ENCODE peak calls at places on chromosomes 6 and 20, in six cellular contexts. One of them, this sample, is unnamed.

GRCh38 chr20:11457476-11457875 is 460.2 kb upstream of the BTBD3 start:
- DNase-seq in HCT116: no peak
- DNase-seq in GM13976: no peak
- DNase-seq in endothelial cell: no peak
- DNase-seq in astrocyte of the spinal cord: peak; percentile 48
- DNase-seq in prostate gland: no peak
- DNase-seq in this sample: no peak

GRCh38 chr20:63792866-63793265 is 38.2 kb downstream of the ZBTB46 start:
- DNase-seq in HCT116: no peak
- DNase-seq in GM13976: no peak
- DNase-seq in endothelial cell: no peak
- DNase-seq in astrocyte of the spinal cord: no peak
- DNase-seq in prostate gland: no peak
- DNase-seq in this sample: no peak

GRCh38 chr6:166560222-166560621 is 26.3 kb downstream of the RAMACL start:
- DNase-seq in HCT116: no peak
- DNase-seq in GM13976: no peak
- DNase-seq in endothelial cell: no peak
- DNase-seq in astrocyte of the spinal cord: no peak
- DNase-seq in prostate gland: no peak
- DNase-seq in this sample: no peak

GRCh38 chr6:32166411-32167061 is 2.1 kb downstream of the EGFL8 start:
- DNase-seq in HCT116: no peak
- DNase-seq in GM13976: peak; percentile 31
- DNase-seq in endothelial cell: no peak
- DNase-seq in astrocyte of the spinal cord: no peak
- DNase-seq in prostate gland: no peak
- DNase-seq in this sample: no peak

GRCh38 chr6:139080255-139080920 is 51.8 kb downstream of the ABRACL start:
- DNase-seq in HCT116: no peak
- DNase-seq in GM13976: no peak
- DNase-seq in endothelial cell: no peak
- DNase-seq in astrocyte of the spinal cord: peak; percentile 22
- DNase-seq in prostate gland: no peak
- DNase-seq in this sample: no peak

GRCh38 chr6:47126647-47127339 is 84.7 kb upstream of the ADGRF1 start:
- DNase-seq in HCT116: no peak
- DNase-seq in GM13976: no peak
- DNase-seq in endothelial cell: no peak
- DNase-seq in astrocyte of the spinal cord: no peak
- DNase-seq in prostate gland: no peak
- DNase-seq in this sample: no peak

GRCh38 chr6:1436334-1437306 is 47.2 kb downstream of the FOXF2 start:
- DNase-seq in HCT116: peak; percentile 57
- DNase-seq in GM13976: peak; percentile 86
- DNase-seq in endothelial cell: peak; percentile 77
- DNase-seq in astrocyte of the spinal cord: peak; percentile 73
- DNase-seq in prostate gland: peak; percentile 54
- DNase-seq in this sample: peak; percentile 61

GRCh38 chr6:143195349-143195845 is 134.7 kb downstream of the AIG1 start:
- DNase-seq in HCT116: no peak
- DNase-seq in GM13976: no peak
- DNase-seq in endothelial cell: no peak
- DNase-seq in astrocyte of the spinal cord: no peak
- DNase-seq in prostate gland: no peak
- DNase-seq in this sample: no peak

GRCh38 chr20:50540620-50541605 is 30.7 kb downstream of the PTPN1 start:
- DNase-seq in HCT116: peak; percentile 91
- DNase-seq in GM13976: no peak
- DNase-seq in endothelial cell: no peak
- DNase-seq in astrocyte of the spinal cord: peak; percentile 95
- DNase-seq in prostate gland: no peak
- DNase-seq in this sample: no peak

GRCh38 chr20:5827861-5828260 is 77.7 kb downstream of the SHLD1 start:
- DNase-seq in HCT116: no peak
- DNase-seq in GM13976: no peak
- DNase-seq in endothelial cell: no peak
- DNase-seq in astrocyte of the spinal cord: no peak
- DNase-seq in prostate gland: no peak
- DNase-seq in this sample: no peak

GRCh38 chr20:38420232-38421085 is 14.7 kb downstream of the SNHG17 start:
- DNase-seq in HCT116: no peak
- DNase-seq in GM13976: no peak
- DNase-seq in endothelial cell: no peak
- DNase-seq in astrocyte of the spinal cord: no peak
- DNase-seq in prostate gland: no peak
- DNase-seq in this sample: no peak

GRCh38 chr6:47655719-47656595 is 42.4 kb upstream of the ADGRF4 start:
- DNase-seq in HCT116: peak; percentile 62
- DNase-seq in GM13976: no peak
- DNase-seq in endothelial cell: no peak
- DNase-seq in astrocyte of the spinal cord: peak; percentile 40
- DNase-seq in prostate gland: no peak
- DNase-seq in this sample: peak; percentile 71

GRCh38 chr6:85672050-85672449 is 29.4 kb upstream of the SYNCRIP start:
- DNase-seq in HCT116: no peak
- DNase-seq in GM13976: no peak
- DNase-seq in endothelial cell: no peak
- DNase-seq in astrocyte of the spinal cord: no peak
- DNase-seq in prostate gland: no peak
- DNase-seq in this sample: no peak

GRCh38 chr20:15475483-15475882 is 1097.8 kb downstream of the KIF16B start:
- DNase-seq in HCT116: no peak
- DNase-seq in GM13976: no peak
- DNase-seq in endothelial cell: no peak
- DNase-seq in astrocyte of the spinal cord: no peak
- DNase-seq in prostate gland: peak; percentile 46
- DNase-seq in this sample: peak; percentile 2

GRCh38 chr6:63529498-63529897 is 42.8 kb upstream of the LOC128125822 start:
- DNase-seq in HCT116: no peak
- DNase-seq in GM13976: no peak
- DNase-seq in endothelial cell: no peak
- DNase-seq in astrocyte of the spinal cord: no peak
- DNase-seq in prostate gland: no peak
- DNase-seq in this sample: peak; percentile 4

GRCh38 chr6:125197795-125198269 is 44.3 kb downstream of the TPD52L1 start:
- DNase-seq in HCT116: peak; percentile 49
- DNase-seq in GM13976: no peak
- DNase-seq in endothelial cell: peak; percentile 13
- DNase-seq in astrocyte of the spinal cord: peak; percentile 37
- DNase-seq in prostate gland: peak; percentile 59
- DNase-seq in this sample: no peak

GRCh38 chr6:62614442-62614841 is 328.4 kb upstream of the KHDRBS2 start:
- DNase-seq in HCT116: no peak
- DNase-seq in GM13976: no peak
- DNase-seq in endothelial cell: no peak
- DNase-seq in astrocyte of the spinal cord: no peak
- DNase-seq in prostate gland: no peak
- DNase-seq in this sample: no peak

GRCh38 chr6:85389180-85389797 is 60.6 kb upstream of the NT5E start:
- DNase-seq in HCT116: no peak
- DNase-seq in GM13976: no peak
- DNase-seq in endothelial cell: no peak
- DNase-seq in astrocyte of the spinal cord: no peak
- DNase-seq in prostate gland: no peak
- DNase-seq in this sample: peak; percentile 78

GRCh38 chr20:10861619-10862018 is 187.8 kb upstream of the JAG1 start:
- DNase-seq in HCT116: no peak
- DNase-seq in GM13976: no peak
- DNase-seq in endothelial cell: no peak
- DNase-seq in astrocyte of the spinal cord: peak; percentile 33
- DNase-seq in prostate gland: peak; percentile 64
- DNase-seq in this sample: no peak

GRCh38 chr6:37776546-37776945 is 43.0 kb upstream of the ZFAND3 start:
- DNase-seq in HCT116: no peak
- DNase-seq in GM13976: no peak
- DNase-seq in endothelial cell: no peak
- DNase-seq in astrocyte of the spinal cord: no peak
- DNase-seq in prostate gland: no peak
- DNase-seq in this sample: no peak

GRCh38 chr6:39831701-39832100 is 39.5 kb downstream of the DAAM2 start:
- DNase-seq in HCT116: no peak
- DNase-seq in GM13976: no peak
- DNase-seq in endothelial cell: no peak
- DNase-seq in astrocyte of the spinal cord: no peak
- DNase-seq in prostate gland: no peak
- DNase-seq in this sample: no peak

GRCh38 chr6:56913276-56914138 is 41.4 kb upstream of the BEND6 start:
- DNase-seq in HCT116: no peak
- DNase-seq in GM13976: no peak
- DNase-seq in endothelial cell: no peak
- DNase-seq in astrocyte of the spinal cord: no peak
- DNase-seq in prostate gland: no peak
- DNase-seq in this sample: no peak

GRCh38 chr20:1893721-1894470 is 1.3 kb upstream of the SIRPA start:
- DNase-seq in HCT116: peak; percentile 4
- DNase-seq in GM13976: no peak
- DNase-seq in endothelial cell: no peak
- DNase-seq in astrocyte of the spinal cord: no peak
- DNase-seq in prostate gland: no peak
- DNase-seq in this sample: no peak

GRCh38 chr6:31630177-31630934 is 9.8 kb downstream of the PRRC2A start:
- DNase-seq in HCT116: no peak
- DNase-seq in GM13976: no peak
- DNase-seq in endothelial cell: no peak
- DNase-seq in astrocyte of the spinal cord: no peak
- DNase-seq in prostate gland: no peak
- DNase-seq in this sample: no peak

GRCh38 chr20:35742741-35743523 is 872 bp upstream of the RBM39 start:
- DNase-seq in HCT116: no peak
- DNase-seq in GM13976: peak; percentile 58
- DNase-seq in endothelial cell: no peak
- DNase-seq in astrocyte of the spinal cord: peak; percentile 53
- DNase-seq in prostate gland: no peak
- DNase-seq in this sample: no peak

GRCh38 chr6:31734703-31735500 is 1.4 kb downstream of the CLIC1 start:
- DNase-seq in HCT116: no peak
- DNase-seq in GM13976: peak; percentile 84
- DNase-seq in endothelial cell: peak; percentile 38
- DNase-seq in astrocyte of the spinal cord: peak; percentile 48
- DNase-seq in prostate gland: peak; percentile 60
- DNase-seq in this sample: peak; percentile 78

GRCh38 chr6:89009624-89010059 is 46.2 kb upstream of the RNGTT start:
- DNase-seq in HCT116: no peak
- DNase-seq in GM13976: no peak
- DNase-seq in endothelial cell: no peak
- DNase-seq in astrocyte of the spinal cord: no peak
- DNase-seq in prostate gland: no peak
- DNase-seq in this sample: no peak

GRCh38 chr6:46378161-46378881 is 112.9 kb downstream of the RCAN2 start:
- DNase-seq in HCT116: no peak
- DNase-seq in GM13976: no peak
- DNase-seq in endothelial cell: no peak
- DNase-seq in astrocyte of the spinal cord: no peak
- DNase-seq in prostate gland: no peak
- DNase-seq in this sample: no peak

GRCh38 chr6:12421596-12421995 is 131.4 kb downstream of the EDN1 start:
- DNase-seq in HCT116: no peak
- DNase-seq in GM13976: no peak
- DNase-seq in endothelial cell: no peak
- DNase-seq in astrocyte of the spinal cord: no peak
- DNase-seq in prostate gland: no peak
- DNase-seq in this sample: no peak
- TF ChIP-seq CTCF in HCT116: no peak
- TF ChIP-seq CTCF in GM13976: no peak
- TF ChIP-seq CTCF in endothelial cell: no peak
- TF ChIP-seq CTCF in astrocyte of the spinal cord: no peak
- TF ChIP-seq CTCF in prostate gland: no peak
- TF ChIP-seq CTCF in this sample: no peak

DNA sequence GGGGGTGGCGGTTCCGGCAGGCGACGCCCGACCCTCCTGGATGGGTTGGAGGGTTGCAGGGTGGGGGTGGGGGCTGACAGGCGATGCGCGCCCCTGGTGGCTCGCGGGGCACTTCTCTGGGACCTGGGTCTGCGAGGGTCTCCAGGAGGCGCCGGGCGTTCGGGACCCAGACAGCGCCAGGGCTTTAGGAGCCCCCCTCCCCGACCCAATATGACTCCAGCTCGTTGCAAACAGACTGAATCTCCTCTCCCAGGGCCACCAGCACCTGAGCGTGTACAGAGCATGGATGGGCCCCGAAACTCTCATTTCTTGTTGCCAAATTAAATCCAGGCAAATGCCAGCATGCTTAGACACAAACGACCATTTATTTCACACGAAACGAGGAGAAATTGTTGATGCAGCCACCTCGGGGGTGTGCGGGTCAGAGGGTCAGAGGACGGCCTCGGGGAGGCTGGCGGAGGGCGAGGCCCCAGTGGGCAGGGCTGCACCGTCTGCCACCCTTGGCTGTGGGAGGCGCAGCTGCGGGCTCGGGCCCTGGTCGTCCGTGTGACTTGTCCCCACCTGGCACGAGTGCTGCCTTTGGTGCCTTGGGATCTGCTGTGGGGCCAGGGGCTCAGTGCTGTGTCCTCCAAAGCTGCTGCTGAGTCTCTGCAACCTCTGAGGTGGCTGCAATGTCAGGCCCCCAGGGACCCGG is 20.9 kb upstream of the GATA5 start:
- DNase-seq in HCT116: no peak
- DNase-seq in GM13976: peak; percentile 75
- DNase-seq in endothelial cell: peak; percentile 63
- DNase-seq in astrocyte of the spinal cord: no peak
- DNase-seq in prostate gland: no peak
- DNase-seq in this sample: peak; percentile 44
- TF ChIP-seq CTCF in HCT116: peak; percentile 69
- TF ChIP-seq CTCF in GM13976: peak; percentile 55
- TF ChIP-seq CTCF in endothelial cell: peak; percentile 83
- TF ChIP-seq CTCF in astrocyte of the spinal cord: peak; percentile 56
- TF ChIP-seq CTCF in prostate gland: peak; percentile 36
- TF ChIP-seq CTCF in this sample: peak; percentile 71

GRCh38 chr6:74991573-74992332 is 214.1 kb downstream of the COL12A1 start:
- DNase-seq in HCT116: no peak
- DNase-seq in GM13976: no peak
- DNase-seq in endothelial cell: no peak
- DNase-seq in astrocyte of the spinal cord: peak; percentile 71
- DNase-seq in prostate gland: no peak
- DNase-seq in this sample: no peak
- TF ChIP-seq CTCF in HCT116: peak; percentile 21
- TF ChIP-seq CTCF in GM13976: no peak
- TF ChIP-seq CTCF in endothelial cell: no peak
- TF ChIP-seq CTCF in astrocyte of the spinal cord: peak; percentile 49
- TF ChIP-seq CTCF in prostate gland: no peak
- TF ChIP-seq CTCF in this sample: no peak

DNA sequence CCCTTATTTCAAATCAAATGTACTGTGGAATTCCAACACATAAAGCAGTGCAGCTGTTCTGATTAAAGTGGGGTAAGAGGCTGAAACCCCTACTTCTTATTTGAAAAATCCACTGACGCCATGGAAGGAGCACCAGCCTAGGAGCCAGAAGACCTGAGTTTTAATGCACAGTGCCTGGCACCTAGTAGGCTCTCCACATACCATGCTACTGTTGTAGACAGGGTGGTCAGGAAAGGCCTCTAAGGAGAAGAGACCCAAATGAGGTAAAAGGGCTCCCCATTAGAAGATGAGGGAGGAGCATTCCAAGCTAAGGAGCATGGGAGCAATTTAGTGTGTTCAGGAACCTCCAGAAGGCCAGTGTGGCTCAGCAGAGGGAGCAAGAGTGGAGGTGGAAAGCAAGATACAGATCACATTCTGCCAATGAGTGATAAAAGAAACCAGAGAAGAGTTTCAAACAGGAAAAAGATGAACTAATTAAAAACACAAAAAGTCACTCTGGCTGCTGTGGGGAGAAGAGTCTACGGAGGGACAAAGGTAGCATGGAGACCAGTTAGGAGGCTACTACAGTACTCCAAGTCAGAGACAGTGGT is 11.8 kb upstream of the ZNF76 start:
- DNase-seq in HCT116: no peak
- DNase-seq in GM13976: peak; percentile 57
- DNase-seq in endothelial cell: no peak
- DNase-seq in astrocyte of the spinal cord: no peak
- DNase-seq in prostate gland: no peak
- DNase-seq in this sample: no peak
- TF ChIP-seq CTCF in HCT116: no peak
- TF ChIP-seq CTCF in GM13976: no peak
- TF ChIP-seq CTCF in endothelial cell: no peak
- TF ChIP-seq CTCF in astrocyte of the spinal cord: no peak
- TF ChIP-seq CTCF in prostate gland: no peak
- TF ChIP-seq CTCF in this sample: no peak

This sample was measured in activated CD8-positive, alpha-beta T cell treated with anti-CD3 and anti-CD28 coated beads for 36 hours.